ENCODE peak calls at places on chromosomes 2 and 18, in five cellular contexts. One of them, this sample, is unnamed.

GRCh38 chr2:57598552-57598951 is 448.1 kb upstream of the VRK2 start:
- DNase-seq in Ammon's horn: no peak
- DNase-seq in glutamatergic neuron: no peak
- DNase-seq in fibroblast of mammary gland: no peak
- DNase-seq in stimulated activated CD4-positive, alpha-beta T cell treated with anti-CD3 and anti-CD28 coated beads, Interleukin-2, amount 100 ng/mL, for 24 hours: no peak
- DNase-seq in this sample: no peak

GRCh38 chr2:141611143-141611571 is 519.7 kb downstream of the LRP1B start:
- DNase-seq in Ammon's horn: no peak
- DNase-seq in glutamatergic neuron: no peak
- DNase-seq in fibroblast of mammary gland: no peak
- DNase-seq in stimulated activated CD4-positive, alpha-beta T cell treated with anti-CD3 and anti-CD28 coated beads, Interleukin-2, amount 100 ng/mL, for 24 hours: no peak
- DNase-seq in this sample: no peak

GRCh38 chr2:19648583-19648982 is 253.2 kb downstream of the TTC32 start:
- DNase-seq in Ammon's horn: no peak
- DNase-seq in glutamatergic neuron: no peak
- DNase-seq in fibroblast of mammary gland: peak
- DNase-seq in stimulated activated CD4-positive, alpha-beta T cell treated with anti-CD3 and anti-CD28 coated beads, Interleukin-2, amount 100 ng/mL, for 24 hours: no peak
- DNase-seq in this sample: no peak

GRCh38 chr2:149613712-149614111 is 26.1 kb upstream of the MMADHC start:
- DNase-seq in Ammon's horn: no peak
- DNase-seq in glutamatergic neuron: no peak
- DNase-seq in fibroblast of mammary gland: peak
- DNase-seq in stimulated activated CD4-positive, alpha-beta T cell treated with anti-CD3 and anti-CD28 coated beads, Interleukin-2, amount 100 ng/mL, for 24 hours: no peak
- DNase-seq in this sample: no peak

GRCh38 chr18:78564030-78564429 is 415.6 kb upstream of the SALL3 start:
- DNase-seq in Ammon's horn: no peak
- DNase-seq in glutamatergic neuron: no peak
- DNase-seq in fibroblast of mammary gland: no peak
- DNase-seq in stimulated activated CD4-positive, alpha-beta T cell treated with anti-CD3 and anti-CD28 coated beads, Interleukin-2, amount 100 ng/mL, for 24 hours: no peak
- DNase-seq in this sample: no peak

GRCh38 chr2:186036862-186037449 is 298.4 kb downstream of the FSIP2 start:
- DNase-seq in Ammon's horn: no peak
- DNase-seq in glutamatergic neuron: no peak
- DNase-seq in fibroblast of mammary gland: no peak
- DNase-seq in stimulated activated CD4-positive, alpha-beta T cell treated with anti-CD3 and anti-CD28 coated beads, Interleukin-2, amount 100 ng/mL, for 24 hours: no peak
- DNase-seq in this sample: no peak

GRCh38 chr2:3631161-3631850 is 26.7 kb upstream of the ALLC start:
- DNase-seq in Ammon's horn: no peak
- DNase-seq in glutamatergic neuron: no peak
- DNase-seq in fibroblast of mammary gland: no peak
- DNase-seq in stimulated activated CD4-positive, alpha-beta T cell treated with anti-CD3 and anti-CD28 coated beads, Interleukin-2, amount 100 ng/mL, for 24 hours: no peak
- DNase-seq in this sample: no peak

GRCh38 chr2:210224660-210225460 is at the start of gene ACADL:
- DNase-seq in Ammon's horn: peak
- DNase-seq in glutamatergic neuron: peak
- DNase-seq in fibroblast of mammary gland: peak
- DNase-seq in stimulated activated CD4-positive, alpha-beta T cell treated with anti-CD3 and anti-CD28 coated beads, Interleukin-2, amount 100 ng/mL, for 24 hours: no peak
- DNase-seq in this sample: peak

GRCh38 chr18:44599409-44599808 is 81.3 kb upstream of the SETBP1 start:
- DNase-seq in Ammon's horn: peak
- DNase-seq in glutamatergic neuron: no peak
- DNase-seq in fibroblast of mammary gland: peak
- DNase-seq in stimulated activated CD4-positive, alpha-beta T cell treated with anti-CD3 and anti-CD28 coated beads, Interleukin-2, amount 100 ng/mL, for 24 hours: no peak
- DNase-seq in this sample: no peak

GRCh38 chr18:63708650-63709049 is 5.9 kb downstream of the SERPINB11 start:
- DNase-seq in Ammon's horn: no peak
- DNase-seq in glutamatergic neuron: no peak
- DNase-seq in fibroblast of mammary gland: peak
- DNase-seq in stimulated activated CD4-positive, alpha-beta T cell treated with anti-CD3 and anti-CD28 coated beads, Interleukin-2, amount 100 ng/mL, for 24 hours: no peak
- DNase-seq in this sample: no peak

GRCh38 chr2:77578354-77578753 is 56.2 kb upstream of the LRRTM4 start:
- DNase-seq in Ammon's horn: no peak
- DNase-seq in glutamatergic neuron: no peak
- DNase-seq in fibroblast of mammary gland: no peak
- DNase-seq in stimulated activated CD4-positive, alpha-beta T cell treated with anti-CD3 and anti-CD28 coated beads, Interleukin-2, amount 100 ng/mL, for 24 hours: no peak
- DNase-seq in this sample: peak

GRCh38 chr2:219445220-219445631 is 10.6 kb downstream of the SPEG start:
- DNase-seq in Ammon's horn: no peak
- DNase-seq in glutamatergic neuron: no peak
- DNase-seq in fibroblast of mammary gland: no peak
- DNase-seq in stimulated activated CD4-positive, alpha-beta T cell treated with anti-CD3 and anti-CD28 coated beads, Interleukin-2, amount 100 ng/mL, for 24 hours: no peak
- DNase-seq in this sample: no peak

GRCh38 chr2:69863310-69863709 is 30.4 kb upstream of the SNRNP27 start:
- DNase-seq in Ammon's horn: no peak
- DNase-seq in glutamatergic neuron: no peak
- DNase-seq in fibroblast of mammary gland: no peak
- DNase-seq in stimulated activated CD4-positive, alpha-beta T cell treated with anti-CD3 and anti-CD28 coated beads, Interleukin-2, amount 100 ng/mL, for 24 hours: no peak
- DNase-seq in this sample: no peak

GRCh38 chr2:106193491-106193976 is 567 bp downstream of the UXS1 start:
- DNase-seq in Ammon's horn: no peak
- DNase-seq in glutamatergic neuron: peak
- DNase-seq in fibroblast of mammary gland: no peak
- DNase-seq in stimulated activated CD4-positive, alpha-beta T cell treated with anti-CD3 and anti-CD28 coated beads, Interleukin-2, amount 100 ng/mL, for 24 hours: peak
- DNase-seq in this sample: no peak

GRCh38 chr18:46275370-46275769 is 171.2 kb downstream of the HAUS1 start:
- DNase-seq in Ammon's horn: no peak
- DNase-seq in glutamatergic neuron: no peak
- DNase-seq in fibroblast of mammary gland: no peak
- DNase-seq in stimulated activated CD4-positive, alpha-beta T cell treated with anti-CD3 and anti-CD28 coated beads, Interleukin-2, amount 100 ng/mL, for 24 hours: no peak
- DNase-seq in this sample: no peak

GRCh38 chr2:134122610-134123009 is 131.3 kb upstream of the MGAT5 start:
- DNase-seq in Ammon's horn: no peak
- DNase-seq in glutamatergic neuron: no peak
- DNase-seq in fibroblast of mammary gland: no peak
- DNase-seq in stimulated activated CD4-positive, alpha-beta T cell treated with anti-CD3 and anti-CD28 coated beads, Interleukin-2, amount 100 ng/mL, for 24 hours: no peak
- DNase-seq in this sample: no peak

GRCh38 chr2:63886445-63886844 is 44.7 kb downstream of the UGP2 start:
- DNase-seq in Ammon's horn: no peak
- DNase-seq in glutamatergic neuron: no peak
- DNase-seq in fibroblast of mammary gland: no peak
- DNase-seq in stimulated activated CD4-positive, alpha-beta T cell treated with anti-CD3 and anti-CD28 coated beads, Interleukin-2, amount 100 ng/mL, for 24 hours: no peak
- DNase-seq in this sample: no peak

GRCh38 chr2:1306029-1306686 is 107.1 kb upstream of the TPO start:
- DNase-seq in Ammon's horn: no peak
- DNase-seq in glutamatergic neuron: no peak
- DNase-seq in fibroblast of mammary gland: no peak
- DNase-seq in stimulated activated CD4-positive, alpha-beta T cell treated with anti-CD3 and anti-CD28 coated beads, Interleukin-2, amount 100 ng/mL, for 24 hours: no peak
- DNase-seq in this sample: no peak

GRCh38 chr18:23880931-23881330 is 133.6 kb upstream of the TTC39C start:
- DNase-seq in Ammon's horn: no peak
- DNase-seq in glutamatergic neuron: no peak
- DNase-seq in fibroblast of mammary gland: no peak
- DNase-seq in stimulated activated CD4-positive, alpha-beta T cell treated with anti-CD3 and anti-CD28 coated beads, Interleukin-2, amount 100 ng/mL, for 24 hours: no peak
- DNase-seq in this sample: no peak

GRCh38 chr2:3195865-3196504 is 181.6 kb downstream of the EIPR1 start:
- DNase-seq in Ammon's horn: peak
- DNase-seq in glutamatergic neuron: no peak
- DNase-seq in fibroblast of mammary gland: no peak
- DNase-seq in stimulated activated CD4-positive, alpha-beta T cell treated with anti-CD3 and anti-CD28 coated beads, Interleukin-2, amount 100 ng/mL, for 24 hours: no peak
- DNase-seq in this sample: no peak

GRCh38 chr2:6589171-6589570 is 276.5 kb downstream of the CMPK2 start:
- DNase-seq in Ammon's horn: no peak
- DNase-seq in glutamatergic neuron: no peak
- DNase-seq in fibroblast of mammary gland: no peak
- DNase-seq in stimulated activated CD4-positive, alpha-beta T cell treated with anti-CD3 and anti-CD28 coated beads, Interleukin-2, amount 100 ng/mL, for 24 hours: no peak
- DNase-seq in this sample: no peak

GRCh38 chr2:96874099-96874831 is 4.4 kb upstream of the SEMA4C start:
- DNase-seq in Ammon's horn: no peak
- DNase-seq in glutamatergic neuron: no peak
- DNase-seq in fibroblast of mammary gland: no peak
- DNase-seq in stimulated activated CD4-positive, alpha-beta T cell treated with anti-CD3 and anti-CD28 coated beads, Interleukin-2, amount 100 ng/mL, for 24 hours: no peak
- DNase-seq in this sample: no peak

GRCh38 chr2:216056739-216057138 is 24.9 kb downstream of the PECR start:
- DNase-seq in Ammon's horn: no peak
- DNase-seq in glutamatergic neuron: no peak
- DNase-seq in fibroblast of mammary gland: no peak
- DNase-seq in stimulated activated CD4-positive, alpha-beta T cell treated with anti-CD3 and anti-CD28 coated beads, Interleukin-2, amount 100 ng/mL, for 24 hours: no peak
- DNase-seq in this sample: peak

GRCh38 chr2:37671816-37672103 is 318 bp upstream of the CDC42EP3 start:
- DNase-seq in Ammon's horn: no peak
- DNase-seq in glutamatergic neuron: no peak
- DNase-seq in fibroblast of mammary gland: no peak
- DNase-seq in stimulated activated CD4-positive, alpha-beta T cell treated with anti-CD3 and anti-CD28 coated beads, Interleukin-2, amount 100 ng/mL, for 24 hours: no peak
- DNase-seq in this sample: no peak

GRCh38 chr2:235086481-235087184 is 134.8 kb downstream of the SH3BP4 start:
- DNase-seq in Ammon's horn: no peak
- DNase-seq in glutamatergic neuron: no peak
- DNase-seq in fibroblast of mammary gland: no peak
- DNase-seq in stimulated activated CD4-positive, alpha-beta T cell treated with anti-CD3 and anti-CD28 coated beads, Interleukin-2, amount 100 ng/mL, for 24 hours: no peak
- DNase-seq in this sample: no peak

GRCh38 chr2:64792310-64792709 is 138.6 kb upstream of the SERTAD2 start:
- DNase-seq in Ammon's horn: no peak
- DNase-seq in glutamatergic neuron: no peak
- DNase-seq in fibroblast of mammary gland: no peak
- DNase-seq in stimulated activated CD4-positive, alpha-beta T cell treated with anti-CD3 and anti-CD28 coated beads, Interleukin-2, amount 100 ng/mL, for 24 hours: no peak
- DNase-seq in this sample: peak

This sample was measured in Caki2.